ENCODE peak calls at places on chromosomes 7 and 10, in four cellular contexts. C, S, P and M are unnamed samples.

GRCh38 chr10:63631971-63632370 is 110.8 kb downstream of the REEP3 start:
- DNase-seq in S (no peak), P (no peak), C (no peak), M (no peak)

GRCh38 chr10:132142396-132143161 is 44.2 kb upstream of the DPYSL4 start:
- DNase-seq in P (peak; percentile 55), S (no peak), C (peak; percentile 34), M (no peak)

GRCh38 chr10:75736889-75737610 is 305.6 kb downstream of the LRMDA start:
- DNase-seq in S (no peak), P (no peak), C (no peak), M (peak; percentile 22)

GRCh38 chr7:12211054-12212050 is at the start of gene TMEM106B:
- DNase-seq in C (peak; percentile 96), S (peak; percentile 95), P (peak; percentile 97), M (peak; percentile 77)

GRCh38 chr7:95631545-95631944 is 35.2 kb upstream of the PDK4 start:
- DNase-seq in C (no peak), P (peak; percentile 11), S (no peak), M (no peak)

GRCh38 chr10:131094406-131095108 is 217.0 kb downstream of the TCERG1L start:
- DNase-seq in C (peak; percentile 74), P (peak; percentile 3), S (no peak), M (peak; percentile 57)

GRCh38 chr7:151987748-151988529 is 31.7 kb downstream of the GALNTL5 start:
- DNase-seq in C (no peak), S (peak; percentile 15), P (no peak), M (no peak)

GRCh38 chr7:131057524-131058065 is 270.1 kb upstream of the MKLN1 start:
- DNase-seq in P (no peak), S (no peak), C (no peak), M (no peak)

GRCh38 chr7:140384894-140385650 is 13.3 kb downstream of the SLC37A3 start:
- DNase-seq in P (peak; percentile 4), C (no peak), S (no peak), M (no peak)

GRCh38 chr10:107553470-107553869 is 389.0 kb upstream of the SORCS1 start:
- DNase-seq in S (no peak), P (peak; percentile 15), C (no peak), M (no peak)

GRCh38 chr10:110275140-110275729 is 29.5 kb downstream of the SMNDC1 start:
- DNase-seq in C (no peak), P (no peak), S (no peak), M (no peak)

GRCh38 chr10:128579902-128580301 is 453.7 kb upstream of the MKI67 start:
- DNase-seq in P (no peak), C (no peak), S (no peak), M (no peak)
- H3K27ac ChIP-seq in P (no peak overlapping the region), C (no peak overlapping the region), S (no peak overlapping the region), M (no peak overlapping the region)

DNA sequence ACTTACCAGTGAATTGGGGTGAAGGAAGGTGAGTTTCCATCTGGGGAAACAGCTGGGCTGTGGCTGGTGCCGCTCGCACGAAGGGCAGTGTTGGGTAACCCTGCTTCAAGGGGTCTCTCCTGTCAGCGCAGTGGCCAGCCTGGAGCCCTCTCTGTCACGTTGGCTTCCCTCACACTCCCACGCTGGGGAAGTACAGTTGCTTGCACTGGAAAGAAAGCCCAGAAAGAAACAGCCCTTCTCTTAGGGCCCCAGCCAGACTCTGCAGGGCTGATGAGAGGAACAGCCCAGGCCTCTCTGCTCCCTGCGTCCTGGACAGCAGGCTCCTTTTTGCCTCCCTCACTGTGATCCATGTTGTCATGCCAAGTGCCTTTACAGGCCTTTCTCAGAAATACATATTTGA is 40.3 kb upstream of the TRIM8 start:
- DNase-seq in S (no peak), C (no peak), P (no peak), M (no peak)
- TF ChIP-seq CTCF in S (no peak), C (no peak), P (no peak), M (no peak)

DNA sequence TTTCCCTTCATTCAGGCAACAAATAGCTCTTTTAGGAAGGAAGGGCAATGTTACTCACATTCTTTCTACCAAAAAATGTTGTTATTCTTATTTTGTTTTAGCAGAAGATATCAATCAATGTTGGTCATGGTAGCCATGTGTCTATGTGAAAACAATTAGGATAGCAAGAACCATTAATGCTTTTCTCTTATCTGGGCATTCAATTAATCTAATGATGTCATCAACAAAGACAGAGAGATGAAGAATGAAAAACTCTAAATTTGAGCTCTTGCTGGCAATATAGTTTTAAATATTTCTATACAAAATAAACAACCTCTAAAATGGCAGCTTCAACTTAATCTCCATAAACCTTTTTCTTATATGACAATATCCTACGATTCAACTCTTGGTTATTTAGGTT is 353.7 kb upstream of the ANKRD30A start:
- DNase-seq in P (no peak), S (no peak), C (no peak), M (no peak)
- H3K4me1 ChIP-seq in P (peaks cover 2% of the 10 kb centered on the region), S (no peaks in the 10 kb centered on the region), C (peaks cover 4% of the 10 kb centered on the region), M (no peaks in the 10 kb centered on the region)

GRCh38 chr7:90178166-90178565 is 23.9 kb downstream of the STEAP1 start:
- DNase-seq in C (no peak), S (no peak), P (no peak), M (no peak)
- H3K27ac ChIP-seq in C (no peak overlapping the region), S (no peak overlapping the region), P (peak overlapping the region; percentile 78), M (peak overlapping the region; percentile 47)

GRCh38 chr7:46390042-46390441 is 469.0 kb upstream of the IGFBP3 start:
- DNase-seq in S (no peak), C (no peak), P (no peak), M (no peak)
- TF ChIP-seq CTCF in S (no peak), C (no peak), P (no peak), M (peak; percentile 31)

GRCh38 chr10:93473161-93473560 is 9.0 kb downstream of the MYOF start:
- DNase-seq in S (no peak), P (no peak), C (no peak), M (no peak)
- H3K4me1 ChIP-seq in S (peaks cover 73% of the 10 kb centered on the region), P (peaks cover 87% of the 10 kb centered on the region), C (no peaks in the 10 kb centered on the region), M (peaks cover 61% of the 10 kb centered on the region)

GRCh38 chr10:3754727-3755439 is 30.1 kb downstream of the KLF6 start:
- DNase-seq in P (peak; percentile 86), S (no peak), C (peak; percentile 56), M (peak; percentile 99)

GRCh38 chr10:3757250-3757637 is 27.8 kb downstream of the KLF6 start:
- DNase-seq in S (no peak), C (no peak), P (no peak), M (no peak)

GRCh38 chr10:3756360-3756740 is 28.7 kb downstream of the KLF6 start:
- DNase-seq in C (no peak), S (no peak), P (no peak), M (no peak)

GRCh38 chr10:3757638-3758490 is 27.1 kb downstream of the KLF6 start:
- DNase-seq in P (peak; percentile 49), C (no peak), S (no peak), M (peak; percentile 92)

DNA sequence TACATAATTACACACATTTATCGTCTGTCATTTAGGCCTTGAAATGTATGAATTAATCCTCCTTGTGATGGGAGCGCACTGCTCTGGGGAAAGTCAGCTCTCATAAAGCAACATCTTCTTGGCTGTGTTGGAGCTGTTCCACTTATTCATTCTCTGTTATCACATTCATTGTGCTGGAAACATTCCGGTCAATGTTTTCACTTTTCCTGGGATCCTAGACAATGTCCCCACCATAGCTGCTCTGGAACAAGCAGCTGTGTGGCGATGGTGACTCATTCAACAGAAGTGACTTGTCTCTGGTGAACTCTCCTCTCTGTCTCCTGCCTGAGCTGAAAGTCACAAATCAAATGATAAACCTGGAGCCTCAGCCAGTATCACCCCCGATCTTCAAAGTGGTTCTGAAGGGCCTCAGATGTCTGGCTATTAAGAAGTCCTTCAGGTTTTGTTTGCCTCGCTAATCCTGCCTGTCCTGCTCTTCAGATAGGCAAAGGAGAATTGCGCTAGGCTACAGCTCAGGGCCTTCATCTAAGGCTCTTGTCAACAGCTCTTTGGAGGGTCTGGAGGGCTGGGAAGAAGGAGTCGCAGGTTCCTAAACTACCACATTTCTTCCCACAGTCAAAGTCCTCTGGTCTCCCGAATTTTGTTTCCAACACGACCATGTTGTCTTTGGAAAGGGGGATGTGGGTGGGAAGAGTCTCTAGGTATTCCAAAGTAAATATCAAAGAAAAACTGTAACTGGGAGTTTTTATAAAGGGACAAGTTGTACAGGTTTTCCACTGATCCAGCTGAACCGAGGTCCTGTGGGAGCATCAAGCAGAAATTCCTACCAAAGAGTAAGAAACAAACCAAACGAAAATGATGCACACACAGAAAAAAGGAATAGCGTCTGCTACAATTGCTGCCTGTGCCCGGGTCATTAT is 29.3 kb downstream of the KLF6 start:
- DNase-seq in C (peak; percentile 69), P (peak; percentile 32), S (no peak), M (no peak)
- H3K27ac ChIP-seq in C (peak overlapping the region; percentile 42), P (peak overlapping the region; percentile 98), S (peak overlapping the region; percentile 82), M (peak overlapping the region; percentile 98)

GRCh38 chr10:71367279-71367678 is 29.4 kb upstream of the CDH23 start:
- DNase-seq in C (no peak), P (peak; percentile 10), S (no peak), M (no peak)

GRCh38 chr10:71366710-71367109 is 30.0 kb upstream of the CDH23 start:
- DNase-seq in S (no peak), P (no peak), C (no peak), M (no peak)

GRCh38 chr10:71369602-71370001 is 27.1 kb upstream of the CDH23 start:
- DNase-seq in S (no peak), C (no peak), P (no peak), M (no peak)

GRCh38 chr10:71370031-71370430 is 26.7 kb upstream of the CDH23 start:
- DNase-seq in C (no peak), S (no peak), P (no peak), M (no peak)

DNA sequence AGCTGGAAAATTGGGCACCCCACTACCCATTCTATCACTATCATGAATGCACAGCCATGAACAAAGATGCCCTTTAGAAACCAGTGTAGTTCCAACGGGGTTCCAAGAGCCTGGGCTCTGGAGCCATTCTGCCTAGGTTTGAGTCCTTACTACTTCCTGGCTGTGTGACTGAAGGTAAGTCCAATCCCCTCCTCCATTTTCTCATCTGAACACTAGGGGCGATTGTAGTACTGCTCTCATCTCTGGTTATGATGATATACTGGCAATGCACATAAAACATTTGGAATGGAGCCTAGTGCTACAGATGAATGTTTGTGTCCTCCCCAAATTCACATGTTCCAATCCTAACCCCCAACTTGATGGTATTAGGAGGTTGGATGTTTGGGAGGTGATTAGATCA is 28.1 kb upstream of the CDH23 start:
- DNase-seq in S (no peak), P (peak; percentile 22), C (no peak), M (no peak)
- TF ChIP-seq CTCF in S (no peak), P (peak; percentile 20), C (no peak), M (peak; percentile 16)

GRCh38 chr7:7882888-7883287 is 85.7 kb upstream of the GLCCI1 start:
- DNase-seq in S (no peak), C (no peak), P (no peak), M (no peak)

GRCh38 chr7:7883394-7883793 is 85.2 kb upstream of the GLCCI1 start:
- DNase-seq in P (no peak), C (no peak), S (no peak), M (no peak)

GRCh38 chr7:7884855-7885254 is 83.7 kb upstream of the GLCCI1 start:
- DNase-seq in S (no peak), P (peak; percentile 55), C (no peak), M (peak; percentile 45)

GRCh38 chr7:7876419-7876818 is 92.2 kb upstream of the GLCCI1 start:
- DNase-seq in P (no peak), C (no peak), S (no peak), M (no peak)

DNA sequence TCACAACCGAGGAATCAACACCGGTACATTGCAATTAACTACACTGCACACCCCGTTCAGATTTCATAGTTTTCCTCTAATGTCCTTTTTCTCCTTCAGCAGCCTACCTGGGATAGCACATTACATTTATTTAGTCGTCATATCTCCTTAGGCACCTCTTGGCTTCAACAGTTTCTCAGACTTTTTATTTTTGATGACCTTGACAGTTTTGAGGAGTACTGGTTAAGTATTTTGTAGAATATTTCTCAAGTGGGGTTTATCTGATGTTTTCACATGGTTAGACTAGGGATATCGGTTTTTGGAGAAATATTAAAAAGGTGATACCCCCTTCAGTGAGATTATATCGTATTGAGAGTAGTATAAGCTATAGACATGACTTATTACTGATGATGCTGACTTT is 87.0 kb upstream of the GLCCI1 start:
- DNase-seq in S (no peak), C (no peak), P (no peak), M (no peak)
- H3K4me1 ChIP-seq in S (no peaks in the 10 kb centered on the region), C (no peaks in the 10 kb centered on the region), P (peaks cover 12% of the 10 kb centered on the region), M (peaks cover 4% of the 10 kb centered on the region)